ENCODE peak calls at places on chromosomes 16 and 17, in four cellular contexts. D is suprapubic skin, T is prostate gland, F is GM23338. M is an unnamed sample. For H3K4me1, the result is how much of the 10 kb centered on the place peaks cover.

GRCh38 chr17:31743767-31744166 is 115.3 kb downstream of the COPRS start:
- DNase-seq in D (no peak), T (peak), F (peak), M (no peak)

GRCh38 chr17:21283482-21284318 is 811 bp upstream of the MAP2K3 start:
- DNase-seq in D (peak), F (peak), T (no peak), M (peak)

GRCh38 chr17:63399316-63399715 is 46.8 kb downstream of the CYB561 start:
- DNase-seq in F (no peak), D (no peak), T (no peak), M (no peak)

GRCh38 chr17:70369296-70369855 is 200.0 kb downstream of the KCNJ2 start:
- DNase-seq in F (no peak), D (no peak), T (no peak), M (no peak)

GRCh38 chr17:29195465-29196081 is 15.4 kb upstream of the MYO18A start:
- DNase-seq in T (no peak), D (no peak), F (no peak), M (no peak)

GRCh38 chr17:2202996-2203575 is 100.5 kb downstream of the SMG6 start:
- DNase-seq in T (no peak), D (no peak), F (no peak), M (no peak)

GRCh38 chr16:66947302-66948033 is 12.2 kb downstream of the CES2 start:
- DNase-seq in T (peak), D (peak), F (peak), M (peak)

GRCh38 chr17:53499277-53499676 is 323.4 kb upstream of the KIF2B start:
- DNase-seq in F (no peak), T (no peak), D (no peak), M (no peak)

GRCh38 chr16:1426734-1427451 is 4.0 kb upstream of the PERCC1 start:
- DNase-seq in F (peak), T (no peak), D (no peak), M (no peak)

GRCh38 chr17:51166987-51167931 is 1.0 kb downstream of the NME2 start:
- DNase-seq in D (peak), T (peak), F (peak), M (peak)

GRCh38 chr17:71217769-71218168 is 903.1 kb upstream of the SOX9 start:
- DNase-seq in D (no peak), F (no peak), T (no peak), M (no peak)

GRCh38 chr16:90018297-90019200 is 707 bp downstream of the DBNDD1 start:
- DNase-seq in D (no peak), T (peak), F (peak), M (peak)

GRCh38 chr17:4998666-4999428 is 1.1 kb downstream of the KIF1C start:
- DNase-seq in F (peak), D (peak), T (no peak), M (peak)

GRCh38 chr16:19884021-19884485 is 595 bp downstream of the GPRC5B start:
- DNase-seq in F (peak), D (peak), T (no peak), M (peak)

GRCh38 chr16:72832640-72833039 is 215.3 kb downstream of the ZFHX3 start:
- DNase-seq in F (peak), D (peak), T (peak), M (peak)

GRCh38 chr16:70523013-70523620 is at the start of gene COG4:
- DNase-seq in D (peak), T (peak), F (peak), M (peak)

GRCh38 chr16:53898993-53899392 is 195.0 kb downstream of the FTO start:
- DNase-seq in F (no peak), D (no peak), T (no peak), M (no peak)

GRCh38 chr17:74164446-74165045 is 38.9 kb upstream of the RPL38 start:
- DNase-seq in F (no peak), T (no peak), D (peak), M (no peak)

GRCh38 chr16:1964046-1964505 is 550 bp downstream of the RPS2 start:
- DNase-seq in D (no peak), F (no peak), T (no peak), M (no peak)

GRCh38 chr16:69365901-69366300 is 14.3 kb upstream of the TMED6 start:
- DNase-seq in F (no peak), T (no peak), D (no peak), M (no peak)
- H3K4me1 ChIP-seq in F (under half), T (under half), D (under half), M (under half)

DNA sequence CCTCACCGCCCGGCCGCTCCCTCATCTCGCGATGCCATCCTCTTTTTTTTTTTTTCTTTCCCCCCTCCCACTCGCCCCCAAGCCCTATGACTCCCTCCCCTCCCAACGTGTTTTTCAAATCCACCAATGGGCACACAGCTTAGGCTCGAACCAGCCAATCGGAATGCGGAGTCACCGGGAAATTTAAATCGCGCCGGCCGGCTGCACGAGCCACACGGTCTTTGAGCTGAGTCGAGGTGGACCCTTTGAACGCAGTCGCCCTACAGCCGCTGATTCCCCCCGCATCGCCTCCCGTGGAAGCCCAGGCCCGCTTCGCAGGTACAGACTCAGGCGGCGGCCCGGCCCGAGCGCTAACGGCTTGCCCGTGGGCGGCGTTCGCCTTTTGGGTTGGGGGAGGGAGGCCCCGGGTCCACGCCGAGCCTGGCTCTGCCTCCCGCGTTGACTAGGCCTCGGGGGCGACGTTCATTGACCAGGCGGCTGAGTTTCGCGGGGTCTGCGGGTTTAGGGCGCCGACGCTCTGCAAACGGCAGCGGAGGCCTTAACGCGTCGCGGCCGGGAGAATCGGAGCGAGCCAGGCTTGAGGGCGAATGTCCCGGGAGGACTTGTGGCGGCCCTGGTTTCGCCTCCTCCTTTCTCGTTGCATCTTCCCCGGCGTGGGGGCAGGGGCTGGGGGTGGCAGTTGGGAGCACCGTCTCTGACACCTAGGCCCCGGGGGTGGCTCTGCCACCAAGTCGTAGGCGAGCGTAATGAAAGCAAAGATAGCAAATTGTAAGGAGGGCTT is at the start of gene KPNA2:
- DNase-seq in D (peak), F (peak), T (peak), M (peak)
- TF ChIP-seq POLR2AphosphoS5 in D (no peak), F (peak), T (peak), M (peak)

GRCh38 chr17:79574108-79574507 is 36.7 kb downstream of the RBFOX3 start:
- DNase-seq in F (no peak), D (no peak), T (no peak), M (no peak)
- H3K27ac ChIP-seq in F (no peak), D (no peak), T (no peak), M (no peak)

GRCh38 chr17:7835818-7836595 is 2.0 kb downstream of the KDM6B start:
- DNase-seq in D (no peak), T (peak), F (peak), M (peak)
- H3K4me1 ChIP-seq in D (half or more), T (under half), F (under half), M (half or more)

DNA sequence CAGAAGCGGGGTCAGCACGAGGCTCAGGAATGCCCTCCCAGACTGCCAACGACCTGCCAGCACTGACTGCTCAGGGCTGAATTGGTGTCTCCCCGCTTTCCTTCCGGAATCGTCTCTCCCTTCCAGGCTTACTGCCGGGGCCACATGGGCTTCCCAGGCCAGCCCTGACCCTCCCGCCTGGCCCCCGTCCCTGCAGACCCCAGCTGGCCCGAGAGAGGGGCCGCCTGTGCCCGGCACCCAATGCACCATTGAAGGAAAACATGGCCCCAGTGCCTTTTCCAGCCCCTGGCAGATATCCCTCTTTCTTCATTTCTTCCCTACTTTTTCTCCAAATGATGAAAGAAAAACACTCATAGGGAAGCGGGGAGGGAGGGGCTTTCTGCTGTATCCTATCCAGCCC is 25.8 kb downstream of the ZNF469 start:
- DNase-seq in T (no peak), F (no peak), D (no peak), M (no peak)
- TF ChIP-seq POLR2AphosphoS5 in T (no peak), F (no peak), D (no peak), M (no peak)